ENCODE peak calls at places on chromosome 15, in seven cellular contexts. T is HCT116; B is uterus; V is body of pancreas; K is HL-60; L is CD8-positive, alpha-beta T cell; X is mesendoderm. R is an unnamed sample.

GRCh38 chr15:28977377-28978010 is 91.7 kb downstream of the APBA2 start:
- DNase-seq in X (peak), T (peak), V (peak), K (no peak), B (no peak), L (no peak), R (no peak)

GRCh38 chr15:94263341-94264273 is 32.2 kb downstream of the MCTP2 start:
- DNase-seq in T (no peak), B (no peak), V (no peak), L (no peak), X (no peak), K (no peak), R (no peak)

GRCh38 chr15:37046876-37047614 is 53.3 kb downstream of the MEIS2 start:
- DNase-seq in K (no peak), L (no peak), B (no peak), T (no peak), V (no peak), X (peak), R (no peak)

GRCh38 chr15:98903377-98904018 is 104.1 kb downstream of the PGPEP1L start:
- DNase-seq in K (no peak), L (no peak), X (no peak), T (no peak), V (no peak), B (no peak), R (no peak)

GRCh38 chr15:74978503-74978902 is 16.9 kb upstream of the SCAMP5 start:
- DNase-seq in K (no peak), T (no peak), X (no peak), L (no peak), B (no peak), V (no peak), R (no peak)

GRCh38 chr15:66748320-66748779 is 46.3 kb downstream of the SMAD6 start:
- DNase-seq in K (no peak), B (no peak), X (no peak), T (no peak), V (no peak), L (no peak), R (no peak)

GRCh38 chr15:99944131-99944530 is 210.9 kb upstream of the LYSMD4 start:
- DNase-seq in K (no peak), B (no peak), L (no peak), T (no peak), X (no peak), V (no peak), R (no peak)

GRCh38 chr15:75542386-75542797 is 36.7 kb downstream of the PTPN9 start:
- DNase-seq in X (peak), T (no peak), L (no peak), V (no peak), B (no peak), K (no peak), R (no peak)

GRCh38 chr15:90099868-90100854 is 2.1 kb downstream of the IDH2 start:
- DNase-seq in L (no peak), V (peak), X (no peak), T (no peak), K (peak), B (peak), R (peak)

GRCh38 chr15:94840794-94841587 is 609.6 kb downstream of the MCTP2 start:
- DNase-seq in V (no peak), T (no peak), L (no peak), X (no peak), K (no peak), B (peak), R (no peak)

GRCh38 chr15:51302480-51302879 is 35.9 kb downstream of the CYP19A1 start:
- DNase-seq in T (no peak), L (no peak), K (no peak), V (no peak), B (no peak), X (no peak), R (no peak)

GRCh38 chr15:45829336-45830153 is 194.7 kb downstream of the SQOR start:
- DNase-seq in B (no peak), L (no peak), V (peak), X (no peak), K (no peak), T (no peak), R (no peak)

GRCh38 chr15:66097151-66098018 is 156.2 kb downstream of the MEGF11 start:
- DNase-seq in T (no peak), X (no peak), B (no peak), K (no peak), V (no peak), L (no peak), R (no peak)

GRCh38 chr15:96261575-96262034 is 68.9 kb upstream of the NR2F2 start:
- DNase-seq in L (no peak), X (no peak), V (peak), T (no peak), K (no peak), B (no peak), R (no peak)

GRCh38 chr15:80159811-80160569 is 7.2 kb downstream of the FAH start:
- DNase-seq in K (no peak), V (no peak), X (no peak), T (no peak), B (no peak), L (no peak), R (no peak)

GRCh38 chr15:46131876-46132275 is 497.0 kb downstream of the SQOR start:
- DNase-seq in X (no peak), T (no peak), L (no peak), V (no peak), K (no peak), B (no peak), R (no peak)

GRCh38 chr15:71716990-71717389 is 93.4 kb upstream of the NR2E3 start:
- DNase-seq in X (no peak), T (no peak), B (no peak), L (no peak), V (no peak), K (no peak), R (no peak)

DNA sequence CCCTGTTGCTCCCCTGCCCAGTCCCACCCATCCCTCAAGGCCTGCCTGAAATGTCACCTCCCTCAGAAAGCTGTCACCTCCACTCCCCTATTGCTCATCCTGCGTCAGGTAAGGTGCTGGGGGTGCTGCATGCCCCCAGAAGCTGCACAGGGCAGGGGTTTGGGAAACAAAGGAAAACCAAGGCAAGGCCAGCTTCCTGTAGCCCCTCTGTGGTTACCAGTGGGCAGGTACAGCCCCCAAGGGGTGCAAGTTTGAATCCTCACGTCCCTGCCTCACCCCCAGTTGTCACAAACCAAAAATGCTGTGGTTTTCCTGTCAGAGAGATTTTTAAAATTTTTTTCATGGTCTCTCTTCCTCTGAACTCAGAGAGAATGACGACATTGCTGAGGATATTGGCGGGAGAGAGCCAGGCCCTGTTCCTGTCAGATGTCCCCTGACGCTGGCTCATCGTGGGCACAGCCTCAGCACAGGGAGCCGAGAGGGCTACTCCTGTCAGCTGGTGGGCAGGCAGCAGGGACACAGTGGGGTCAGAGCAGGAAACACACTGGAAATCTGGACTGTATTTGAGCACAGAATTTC is 27.0 kb downstream of the PSTPIP1 start:
- DNase-seq in T (no peak), L (no peak), V (no peak), B (no peak), X (no peak), K (peak), R (no peak)
- H3K27ac ChIP-seq in T (no peak), L (peak), V (no peak), B (no peak), X (no peak), K (peak), R (no peak)

GRCh38 chr15:73748731-73749130 is 4.4 kb downstream of the INSYN1 start:
- DNase-seq in X (no peak), T (no peak), B (no peak), V (no peak), K (no peak), L (no peak), R (no peak)
- H3K27ac ChIP-seq in X (no peak), T (no peak), B (no peak), V (no peak), K (no peak), L (no peak), R (no peak)

GRCh38 chr15:101246824-101247745 is 4.8 kb downstream of the CHSY1 start:
- DNase-seq in V (no peak), L (no peak), T (no peak), B (no peak), K (no peak), X (no peak), R (no peak)

GRCh38 chr15:101248274-101248673 is 3.6 kb downstream of the CHSY1 start:
- DNase-seq in K (no peak), X (no peak), B (no peak), T (no peak), V (no peak), L (no peak), R (no peak)

GRCh38 chr15:101244889-101245668 is 6.8 kb downstream of the CHSY1 start:
- DNase-seq in B (no peak), T (no peak), X (no peak), K (no peak), L (no peak), V (no peak), R (no peak)

GRCh38 chr15:101244039-101244781 is 7.6 kb downstream of the CHSY1 start:
- DNase-seq in L (no peak), V (no peak), K (peak), B (no peak), T (no peak), X (no peak), R (no peak)

DNA sequence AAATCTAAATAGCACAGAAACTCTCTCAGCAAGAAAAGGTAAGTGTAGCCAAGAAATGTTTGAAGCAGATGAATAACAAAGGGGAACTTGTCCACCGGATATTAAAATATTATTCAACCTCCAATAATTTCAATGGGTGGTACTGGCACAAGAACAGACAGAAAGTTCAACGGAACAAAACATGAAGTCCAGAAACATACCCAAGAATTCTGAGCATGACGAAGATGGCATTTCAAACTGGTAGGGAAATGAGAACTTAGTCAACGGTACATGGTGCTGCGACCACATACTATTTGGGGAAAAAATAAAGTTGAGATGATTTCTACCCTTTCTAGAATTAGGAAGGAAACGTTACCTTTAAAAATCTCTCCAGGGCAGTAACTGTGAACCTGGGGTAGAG is 5.5 kb downstream of the CHSY1 start:
- DNase-seq in K (no peak), L (no peak), X (no peak), T (no peak), V (no peak), B (no peak), R (no peak)
- H3K27ac ChIP-seq in K (peak), L (no peak), X (no peak), T (no peak), V (no peak), B (no peak), R (no peak)

DNA sequence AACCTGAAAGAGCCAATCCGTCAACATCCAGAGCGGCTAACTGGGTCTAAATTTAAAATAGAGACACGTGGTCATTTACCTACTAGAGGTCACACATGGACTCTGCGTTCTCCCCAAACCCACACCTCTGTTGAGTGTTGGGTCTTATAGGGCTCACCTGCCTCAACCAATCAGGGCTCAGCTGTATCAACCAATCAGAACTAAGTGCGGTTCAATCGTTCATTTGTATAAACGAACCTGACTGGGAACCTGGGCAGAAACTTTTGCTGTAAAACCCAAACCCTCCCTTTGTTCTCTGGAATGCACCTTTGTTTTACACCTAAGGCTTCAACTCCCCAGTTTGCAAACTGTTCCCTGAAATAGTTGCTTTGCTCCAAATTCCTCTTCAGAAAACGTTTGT is 8.9 kb downstream of the DNAAF4 start:
- DNase-seq in B (no peak), K (no peak), V (no peak), L (no peak), X (no peak), T (no peak), R (no peak)
- H3K27ac ChIP-seq in B (no peak), K (no peak), V (no peak), L (no peak), X (no peak), T (no peak), R (no peak)

DNA sequence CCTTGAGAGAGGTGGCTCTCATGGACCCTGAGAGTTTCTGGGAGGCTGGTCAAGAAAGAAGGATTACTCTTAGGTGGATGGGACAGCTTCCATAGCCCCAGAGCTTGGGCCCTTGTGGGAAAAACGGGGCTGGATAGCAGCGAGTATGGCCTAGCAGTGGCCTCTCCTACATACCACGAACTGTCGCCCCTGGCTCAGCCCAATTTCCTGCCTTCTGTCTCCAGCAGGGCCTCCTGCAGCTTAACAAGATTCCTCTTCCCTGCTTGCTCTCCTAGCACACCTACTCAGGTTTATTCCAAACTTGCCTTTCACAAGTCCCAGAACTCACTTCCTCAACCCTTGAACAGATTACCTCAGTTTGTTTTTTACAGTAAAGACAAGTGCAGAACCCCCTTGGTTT is 139.7 kb upstream of the TPM1 start:
- DNase-seq in T (no peak), B (no peak), V (no peak), K (no peak), L (no peak), X (peak), R (no peak)
- H3K27ac ChIP-seq in T (no peak), B (no peak), V (peak), K (no peak), L (no peak), X (no peak), R (no peak)

GRCh38 chr15:60384052-60384451 is 13.7 kb downstream of the ANXA2 start:
- DNase-seq in V (no peak), K (no peak), L (no peak), X (no peak), B (no peak), T (no peak), R (no peak)

GRCh38 chr15:60383008-60383694 is 14.6 kb downstream of the ANXA2 start:
- DNase-seq in K (no peak), L (no peak), V (no peak), B (no peak), T (no peak), X (no peak), R (no peak)

GRCh38 chr15:60387321-60387720 is 10.5 kb downstream of the ANXA2 start:
- DNase-seq in K (no peak), L (no peak), V (no peak), T (no peak), B (no peak), X (no peak), R (no peak)

GRCh38 chr15:60384526-60385127 is 13.2 kb downstream of the ANXA2 start:
- DNase-seq in V (no peak), L (no peak), X (no peak), K (no peak), T (no peak), B (no peak), R (no peak)

DNA sequence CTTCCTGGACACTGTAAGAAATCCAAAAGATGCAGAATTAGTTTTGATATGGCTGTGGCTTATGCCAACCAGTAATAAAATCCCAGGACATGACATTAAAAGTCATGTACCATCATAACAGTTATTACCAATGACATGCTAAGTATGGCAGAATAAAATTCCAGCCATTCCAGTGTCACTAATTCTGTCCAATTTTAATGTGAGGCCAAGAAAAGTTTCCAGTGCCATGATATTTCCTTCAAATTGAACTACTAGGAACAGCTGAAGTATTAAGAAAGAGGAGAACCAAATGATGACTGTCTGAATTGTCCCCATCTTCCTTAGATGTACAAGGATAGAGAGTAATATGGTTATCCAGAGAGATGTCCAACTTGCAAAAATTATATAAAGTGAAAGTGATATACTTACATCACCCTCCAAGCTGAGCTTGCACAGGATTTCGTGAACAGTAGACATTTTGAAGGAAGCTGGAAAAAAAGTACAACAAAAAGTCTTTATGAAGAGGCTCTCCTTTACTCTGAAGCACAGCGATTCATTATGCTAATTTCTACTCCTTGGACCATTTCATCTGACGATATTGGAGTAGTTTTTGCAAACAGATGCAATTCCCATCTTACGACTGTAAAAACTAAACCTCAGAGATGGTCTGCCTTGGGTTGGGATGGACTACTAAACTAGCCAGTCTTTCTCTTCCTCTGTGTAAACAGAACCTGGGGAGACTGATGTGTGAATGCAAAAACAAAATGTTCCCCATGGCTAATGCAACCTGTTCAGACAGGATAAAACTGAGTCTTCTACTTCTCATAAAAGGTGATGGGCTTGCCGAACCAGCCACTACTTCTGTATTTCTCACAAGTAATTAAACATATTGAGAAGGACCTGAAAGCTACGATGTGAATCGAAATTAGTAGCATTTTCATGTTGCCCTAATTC is 11.9 kb downstream of the ANXA2 start:
- DNase-seq in V (no peak), T (no peak), L (no peak), X (no peak), B (no peak), K (no peak), R (no peak)
- H3K27ac ChIP-seq in V (no peak), T (no peak), L (no peak), X (no peak), B (no peak), K (no peak), R (no peak)

DNA sequence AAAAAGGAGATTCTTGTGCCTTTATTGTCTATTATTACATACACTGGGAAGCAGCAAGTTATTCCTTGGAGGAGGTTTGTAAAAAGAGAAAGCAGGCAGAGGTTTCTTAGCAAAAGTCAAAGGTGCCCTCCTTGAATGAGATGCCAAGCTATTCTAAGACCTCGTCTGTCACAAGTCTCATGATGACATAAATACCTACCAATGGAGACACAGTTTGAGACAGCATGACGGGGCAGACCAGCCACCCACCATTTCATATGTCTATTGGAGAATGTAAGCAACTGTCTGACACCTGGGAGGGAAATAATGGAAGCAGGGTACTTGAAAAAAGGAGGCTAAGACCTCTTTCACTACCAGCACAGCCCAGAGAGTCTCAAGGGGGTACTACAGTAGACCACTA is 2.2 kb downstream of the RGMA start:
- DNase-seq in K (no peak), B (no peak), L (no peak), T (no peak), X (no peak), V (no peak), R (no peak)
- H3K27ac ChIP-seq in K (no peak), B (no peak), L (no peak), T (no peak), X (no peak), V (no peak), R (no peak)

DNA sequence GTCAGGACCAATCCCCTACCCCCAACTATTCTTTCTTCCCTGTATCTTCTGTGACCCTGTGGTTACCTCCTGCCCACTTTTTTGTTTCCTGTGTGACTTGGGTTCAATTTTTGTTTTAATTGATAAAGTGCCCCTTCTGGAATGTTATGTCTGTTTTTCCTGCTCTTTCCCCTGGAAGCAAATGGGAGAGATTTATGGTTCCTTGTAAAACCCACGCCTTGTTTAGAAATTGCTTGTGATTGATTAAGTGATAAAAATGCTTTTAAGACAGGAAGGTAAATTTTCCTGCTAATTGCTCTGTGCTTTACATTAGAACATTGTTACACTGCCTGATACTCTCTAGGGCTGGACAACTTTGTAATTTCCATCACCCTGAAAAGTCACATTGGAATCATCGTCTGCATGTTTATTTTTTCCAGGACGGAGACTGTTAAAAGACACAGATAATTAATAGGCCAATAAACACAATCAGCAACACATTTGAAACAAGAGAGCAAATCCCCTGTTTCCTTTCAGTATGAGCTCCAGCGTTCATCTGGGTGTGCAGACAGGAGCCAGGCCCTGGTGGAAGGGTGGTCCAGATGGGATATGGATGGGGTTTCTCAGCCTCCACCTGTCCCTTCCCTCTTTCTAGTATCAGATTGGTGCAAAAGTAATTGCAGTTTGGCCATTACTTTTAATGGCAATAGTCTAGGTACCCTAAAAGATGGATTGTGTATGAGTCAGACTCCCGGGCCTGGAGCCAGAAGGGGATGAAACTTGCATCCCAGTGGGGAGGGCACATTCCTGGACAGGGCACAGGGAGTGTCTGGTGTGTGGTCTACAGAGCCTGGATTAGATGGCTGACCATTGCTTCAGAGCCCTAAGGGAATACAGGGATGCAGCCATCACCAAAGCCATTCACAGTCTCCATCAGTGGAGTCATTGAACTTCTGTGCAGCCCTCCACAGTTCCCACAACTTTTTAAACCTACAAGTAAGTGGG is 58.1 kb upstream of the AGBL1 start:
- DNase-seq in K (no peak), X (no peak), T (no peak), V (peak), B (peak), L (no peak), R (no peak)
- H3K27ac ChIP-seq in K (no peak), X (no peak), T (no peak), V (no peak), B (no peak), L (no peak), R (no peak)

GRCh38 chr15:58551084-58551763 is 119.4 kb downstream of the LIPC start:
- DNase-seq in K (no peak), L (no peak), B (no peak), T (no peak), X (no peak), V (no peak), R (no peak)
- H3K27ac ChIP-seq in K (no peak), L (no peak), B (peak), T (no peak), X (no peak), V (no peak), R (peak)